ENCODE peak calls at places on chromosome 10, in ten cellular contexts. K is psoas muscle; I is CD4-positive, alpha-beta memory T cell; L is SJSA1; W is fibroblast of lung; G is GM23338; P is left lung; Q is aorta; V is tibial artery; E is PC-9. J is an unnamed sample. For H3K4me1 and H3K36me3, the result is how much of the 10 kb centered on the place peaks cover.

GRCh38 chr10:129704786-129705525 is 237.9 kb downstream of the MGMT start:
- DNase-seq in K (no peak), Q (no peak), G (no peak), E (no peak), V (no peak), W (no peak), P (no peak), I (no peak), L (no peak), J (no peak)

GRCh38 chr10:88106348-88106747 is 242.9 kb downstream of the PTEN start:
- DNase-seq in K (no peak), Q (no peak), L (no peak), V (no peak), I (no peak), P (no peak), W (no peak), E (no peak), G (no peak), J (no peak)

GRCh38 chr10:110209399-110209925 is 2.1 kb downstream of the MXI1 start:
- DNase-seq in V (no peak), P (peak), G (peak), W (peak), K (peak), L (peak), I (peak), Q (peak), E (peak), J (peak)

GRCh38 chr10:42827201-42827600 is 44.6 kb downstream of the BMS1 start:
- DNase-seq in V (no peak), W (no peak), L (no peak), G (peak), Q (no peak), I (no peak), E (no peak), P (no peak), K (no peak), J (no peak)

GRCh38 chr10:63431962-63432797 is 33.6 kb downstream of the JMJD1C start:
- DNase-seq in K (no peak), V (no peak), G (no peak), Q (no peak), P (no peak), L (peak), W (no peak), I (no peak), E (no peak), J (no peak)

GRCh38 chr10:123560301-123561144 is 105.6 kb upstream of the GPR26 start:
- DNase-seq in I (no peak), V (no peak), L (no peak), G (no peak), E (no peak), P (no peak), K (no peak), Q (no peak), W (no peak), J (no peak)

GRCh38 chr10:46220872-46221538 is 65.8 kb upstream of the ANTXRL start:
- DNase-seq in Q (no peak), I (no peak), E (no peak), P (no peak), G (peak), V (no peak), W (no peak), K (no peak), L (no peak), J (peak)

GRCh38 chr10:121910673-121911420 is 17.0 kb downstream of the ATE1 start:
- DNase-seq in Q (no peak), W (peak), L (peak), I (no peak), V (no peak), E (no peak), P (no peak), K (no peak), G (no peak), J (no peak)

GRCh38 chr10:23514321-23514720 is 75.4 kb downstream of the OTUD1 start:
- DNase-seq in Q (no peak), W (no peak), K (no peak), E (peak), I (no peak), V (no peak), G (no peak), L (no peak), P (no peak), J (no peak)

GRCh38 chr10:123154943-123155505 is 822 bp downstream of the BUB3 start:
- DNase-seq in I (no peak), G (peak), L (peak), E (peak), Q (no peak), K (no peak), V (no peak), W (peak), P (peak), J (no peak)

GRCh38 chr10:47027108-47027811 is 116.0 kb downstream of the PTPN20 start:
- DNase-seq in G (no peak), P (peak), K (peak), W (no peak), L (no peak), I (no peak), V (peak), E (no peak), Q (peak), J (no peak)

GRCh38 chr10:95303535-95303934 is 12.7 kb upstream of the PDLIM1 start:
- DNase-seq in P (no peak), G (no peak), I (no peak), L (no peak), E (no peak), Q (no peak), W (no peak), V (no peak), K (no peak), J (no peak)

GRCh38 chr10:110576220-110576619 is 8.7 kb downstream of the SMC3 start:
- DNase-seq in Q (no peak), L (peak), V (no peak), G (no peak), K (no peak), W (peak), E (no peak), P (no peak), I (no peak), J (no peak)

GRCh38 chr10:87860156-87860795 is 3.1 kb downstream of the KLLN start:
- DNase-seq in W (peak), V (no peak), P (no peak), L (peak), E (no peak), I (peak), Q (no peak), K (no peak), G (peak), J (no peak)

GRCh38 chr10:72764151-72764550 is 72.2 kb downstream of the MCU start:
- DNase-seq in Q (no peak), W (peak), V (no peak), L (peak), I (no peak), E (peak), P (no peak), G (no peak), K (no peak), J (no peak)

GRCh38 chr10:30002438-30003266 is 56.7 kb downstream of the JCAD start:
- DNase-seq in P (peak), I (peak), G (peak), Q (peak), V (peak), E (peak), W (peak), K (peak), L (peak), J (peak)

GRCh38 chr10:31757374-31757773 is 171.3 kb downstream of the ARHGAP12 start:
- DNase-seq in Q (no peak), E (no peak), W (no peak), K (peak), G (no peak), L (no peak), P (no peak), V (peak), I (no peak), J (peak)

GRCh38 chr10:116274141-116274861 is 1.3 kb upstream of the GFRA1 start:
- DNase-seq in K (no peak), P (no peak), I (no peak), W (peak), V (no peak), Q (peak), E (no peak), G (peak), L (peak), J (no peak)

GRCh38 chr10:132064771-132065437 is 842 bp upstream of the JAKMIP3 start:
- DNase-seq in Q (peak), I (no peak), K (no peak), V (no peak), W (no peak), L (no peak), G (no peak), E (peak), P (peak), J (no peak)

DNA sequence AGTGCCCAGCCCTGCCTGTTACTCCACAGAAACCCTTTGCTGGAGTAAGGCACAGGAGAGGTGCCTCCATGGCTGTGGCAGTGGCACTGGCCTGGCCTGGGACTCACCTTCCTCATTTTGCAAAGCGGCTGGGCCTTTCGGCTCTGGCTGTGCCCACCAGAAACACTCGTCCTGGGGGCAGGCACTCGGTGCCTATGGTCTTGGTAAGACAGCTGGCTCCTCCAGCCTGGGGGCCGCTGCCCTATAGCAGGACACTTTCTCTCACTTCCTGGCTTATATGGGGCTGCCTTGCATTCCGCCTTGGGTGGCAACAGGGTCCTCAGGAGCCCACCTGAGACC is 13.2 kb downstream of the ZMIZ1 start:
- DNase-seq in Q (no peak), G (no peak), L (no peak), E (no peak), V (no peak), W (no peak), I (no peak), P (peak), K (no peak), J (no peak)
- H3K4me1 ChIP-seq in Q (under half), G (under half), L (half or more), E (half or more), V (under half), W (half or more), I (half or more), P (half or more), K (half or more), J (half or more)

GRCh38 chr10:68899186-68899745 is 1.8 kb upstream of the DDX50 start:
- DNase-seq in L (no peak), G (no peak), E (no peak), Q (no peak), W (no peak), I (no peak), P (no peak), K (no peak), V (no peak), J (no peak)

GRCh38 chr10:68900427-68901105 is 549 bp upstream of the DDX50 start:
- DNase-seq in V (no peak), P (peak), K (peak), Q (peak), E (no peak), G (no peak), W (no peak), I (no peak), L (no peak), J (peak)

GRCh38 chr10:68897336-68897741 is 3.8 kb upstream of the DDX50 start:
- DNase-seq in K (no peak), V (no peak), P (no peak), E (peak), L (peak), W (peak), Q (no peak), G (peak), I (peak), J (no peak)

GRCh38 chr10:68901106-68901927 is at the start of gene DDX50:
- DNase-seq in E (peak), I (peak), K (peak), Q (peak), P (peak), G (peak), V (peak), L (peak), W (peak), J (peak)

GRCh38 chr10:68902382-68902781 is 1.3 kb downstream of the DDX50 start:
- DNase-seq in I (no peak), K (no peak), Q (no peak), E (no peak), W (no peak), P (no peak), L (no peak), G (no peak), V (no peak), J (no peak)
- H3K4me3 ChIP-seq in I (no peak), K (peak), Q (no peak), E (peak), W (peak), P (no peak), L (peak), G (peak), V (peak), J (no peak)

GRCh38 chr10:99967961-99968360 is 41.8 kb downstream of the DNMBP start:
- DNase-seq in W (no peak), K (no peak), G (no peak), V (no peak), Q (no peak), E (no peak), I (no peak), P (no peak), L (no peak), J (no peak)
- H3K36me3 ChIP-seq in W (under half), K (under half), G (under half), V (under half), Q (under half), E (under half), I (under half), P (under half), L (under half), J (under half)

GRCh38 chr10:125216309-125216708 is 55.9 kb upstream of the CTBP2 start:
- DNase-seq in P (no peak), G (no peak), W (no peak), V (no peak), Q (no peak), E (no peak), L (no peak), K (no peak), I (no peak), J (no peak)
- H3K4me1 ChIP-seq in P (under half), G (under half), W (under half), V (under half), Q (under half), E (under half), L (under half), K (under half), I (under half), J (under half)

GRCh38 chr10:7305053-7305452 is 105.8 kb downstream of the SFMBT2 start:
- DNase-seq in I (no peak), V (no peak), G (no peak), Q (no peak), P (no peak), W (no peak), K (no peak), E (no peak), L (no peak), J (no peak)
- H3K4me3 ChIP-seq in I (no peak), V (no peak), G (no peak), Q (no peak), P (no peak), W (no peak), K (no peak), E (no peak), L (no peak), J (no peak)

GRCh38 chr10:997266-998022 is 9.2 kb downstream of the GTPBP4 start:
- DNase-seq in E (no peak), W (no peak), I (no peak), L (no peak), V (no peak), Q (no peak), P (no peak), G (no peak), K (no peak), J (no peak)
- H3K36me3 ChIP-seq in E (under half), W (under half), I (half or more), L (half or more), V (half or more), Q (under half), P (under half), G (half or more), K (under half), J (under half)

GRCh38 chr10:101881036-101881774 is 37.6 kb upstream of the KCNIP2 start:
- DNase-seq in L (no peak), V (no peak), I (no peak), K (no peak), Q (no peak), P (no peak), G (no peak), E (no peak), W (no peak), J (no peak)

GRCh38 chr10:101879456-101880189 is 36.0 kb upstream of the KCNIP2 start:
- DNase-seq in E (peak), G (no peak), P (no peak), Q (no peak), L (peak), V (no peak), W (peak), K (no peak), I (no peak), J (no peak)

GRCh38 chr10:101878869-101879268 is 35.3 kb upstream of the KCNIP2 start:
- DNase-seq in V (no peak), I (no peak), Q (no peak), P (no peak), L (no peak), G (no peak), W (no peak), E (no peak), K (no peak), J (no peak)

GRCh38 chr10:101875068-101875688 is 31.6 kb upstream of the KCNIP2 start:
- DNase-seq in E (no peak), K (no peak), W (no peak), G (no peak), P (no peak), V (no peak), L (no peak), Q (no peak), I (no peak), J (no peak)

DNA sequence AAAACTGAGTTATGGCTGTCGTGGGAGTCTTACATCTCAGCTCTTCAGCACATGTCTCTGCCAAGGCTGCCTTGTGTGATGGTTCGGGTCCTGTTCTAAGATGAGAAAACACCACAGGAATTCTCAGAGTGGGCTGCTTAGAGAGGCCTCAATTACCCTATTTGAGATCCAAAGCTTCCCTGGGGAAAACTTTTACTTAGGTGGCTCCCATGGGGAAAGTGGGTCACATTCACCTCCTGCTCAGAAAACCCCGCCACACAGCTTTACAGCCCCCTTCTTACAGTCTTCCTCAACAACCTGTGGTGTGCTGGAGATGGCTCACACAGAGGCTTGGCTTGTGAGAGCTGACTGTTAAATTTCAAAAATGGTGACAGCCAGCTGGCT is 36.6 kb upstream of the KCNIP2 start:
- DNase-seq in K (no peak), W (no peak), E (no peak), G (no peak), Q (no peak), V (no peak), L (no peak), P (no peak), I (no peak), J (no peak)
- H3K4me1 ChIP-seq in K (under half), W (under half), E (under half), G (under half), Q (under half), V (under half), L (under half), P (under half), I (under half), J (under half)